ENCODE peak calls at places on chromosomes 7 and 10, in ten cellular contexts. U is OCI-M1; H is dorsolateral prefrontal cortex; Y is suprapubic skin; D is activated T-helper 1 cell treated with anti-CD3 and anti-CD28 coated beads, Interleukin-2, amount 50 U/mL, for 16 hours; R is activated CD4-positive, alpha-beta T cell treated with anti-CD3 and anti-CD28 coated beads for 48 hours; S is G401; K is naive thymus-derived CD8-positive, alpha-beta T cell; Z is caudate nucleus; W is SK-N-MC. I is an unnamed sample.

GRCh38 chr7:4951903-4952636 is 6.9 kb downstream of the MMD2 start:
- DNase-seq in D (no peak), R (no peak), H (no peak), Z (no peak), S (no peak), Y (no peak), W (no peak), K (no peak), U (peak; percentile 19), I (no peak)

GRCh38 chr10:96043895-96044580 is 655 bp downstream of the CCNJ start:
- DNase-seq in Y (peak; percentile 83), H (peak; percentile 31), D (peak; percentile 14), W (no peak), R (peak; percentile 59), S (peak; percentile 55), K (peak; percentile 32), Z (no peak), U (peak; percentile 84), I (peak; percentile 66)

GRCh38 chr10:56537984-56538383 is 176.9 kb upstream of the ZWINT start:
- DNase-seq in D (no peak), K (no peak), W (no peak), Z (no peak), Y (no peak), R (no peak), S (no peak), U (peak; percentile 19), H (no peak), I (no peak)

GRCh38 chr7:114175140-114175539 is 239.5 kb upstream of the FOXP2 start:
- DNase-seq in K (no peak), Y (no peak), H (no peak), Z (no peak), U (no peak), R (no peak), D (no peak), W (no peak), S (no peak), I (no peak)

GRCh38 chr7:33418251-33418701 is 288.9 kb downstream of the BBS9 start:
- DNase-seq in Z (no peak), H (no peak), R (no peak), W (no peak), U (no peak), D (no peak), S (no peak), K (no peak), Y (no peak), I (no peak)

GRCh38 chr7:767580-767940 is 40.5 kb upstream of the PRKAR1B start:
- DNase-seq in Y (no peak), W (no peak), U (no peak), Z (no peak), D (no peak), K (no peak), S (no peak), R (peak; percentile 25), H (no peak), I (no peak)

GRCh38 chr7:31864646-31865045 is 177.6 kb downstream of the PPP1R17 start:
- DNase-seq in H (no peak), Y (no peak), K (no peak), W (no peak), D (no peak), Z (no peak), S (no peak), R (no peak), U (no peak), I (no peak)

GRCh38 chr10:78406648-78407008 is 373.0 kb downstream of the RPS24 start:
- DNase-seq in U (no peak), W (no peak), Y (peak; percentile 70), R (no peak), H (no peak), S (no peak), Z (no peak), K (no peak), D (no peak), I (no peak)

GRCh38 chr7:100626055-100626454 is 13.7 kb downstream of the MOSPD3 start:
- DNase-seq in H (no peak), D (no peak), K (no peak), U (no peak), Y (no peak), W (no peak), R (no peak), Z (no peak), S (no peak), I (no peak)

GRCh38 chr10:129768437-129769355 is 195.4 kb downstream of the EBF3 start:
- DNase-seq in S (no peak), Y (peak; percentile 72), W (no peak), Z (no peak), K (no peak), H (peak; percentile 18), U (no peak), R (no peak), D (no peak), I (no peak)

GRCh38 chr7:12458520-12459131 is 55.0 kb upstream of the VWDE start:
- DNase-seq in W (no peak), Z (no peak), H (no peak), Y (no peak), K (no peak), D (no peak), R (no peak), U (peak; percentile 67), S (peak; percentile 14), I (no peak)

GRCh38 chr7:36135700-36136099 is 17.4 kb upstream of the EEPD1 start:
- DNase-seq in Z (no peak), Y (no peak), R (no peak), S (no peak), U (no peak), H (no peak), W (no peak), D (no peak), K (no peak), I (no peak)

I was measured in anterior cingulate cortex.